ENCODE peak calls at places on chromosome 17, in seven cellular contexts. Z is Peyer's patch, B is Karpas-422, A is H1, N is prostate gland, Q is thoracic aorta, W is GM06990. M is an unnamed sample.

GRCh38 chr17:68777243-68777855 is 176.2 kb upstream of the FAM20A start:
- DNase-seq in Z (peak; percentile 77), B (peak; percentile 72), A (no peak), N (peak; percentile 32), Q (no peak), W (peak; percentile 6), M (peak; percentile 49)

GRCh38 chr17:79305831-79306687 is 231.4 kb downstream of the ENGASE start:
- DNase-seq in Z (no peak), B (no peak), A (no peak), N (peak; percentile 6), Q (peak; percentile 14), W (no peak), M (no peak)

GRCh38 chr17:17081304-17081940 is 39.2 kb downstream of the MPRIP start:
- DNase-seq in Z (peak; percentile 38), B (no peak), A (no peak), N (no peak), Q (no peak), W (no peak), M (no peak)

GRCh38 chr17:10798332-10798749 is 5.6 kb downstream of the TMEM238L start:
- DNase-seq in Z (peak; percentile 67), B (no peak), A (no peak), N (peak; percentile 55), Q (no peak), W (no peak), M (no peak)

GRCh38 chr17:79843475-79843916 is 4.3 kb upstream of the CBX4 start:
- DNase-seq in Z (no peak), B (no peak), A (no peak), N (no peak), Q (no peak), W (no peak), M (no peak)

GRCh38 chr17:43880420-43880991 is 26.8 kb downstream of the MPP2 start:
- DNase-seq in Z (peak; percentile 73), B (peak; percentile 82), A (no peak), N (no peak), Q (no peak), W (no peak), M (peak; percentile 93)

GRCh38 chr17:61770043-61770442 is 93.3 kb downstream of the BRIP1 start:
- DNase-seq in Z (no peak), B (no peak), A (no peak), N (no peak), Q (no peak), W (no peak), M (no peak)

GRCh38 chr17:58335779-58336455 is 7.3 kb upstream of the TSPOAP1 start:
- DNase-seq in Z (peak; percentile 92), B (peak; percentile 90), A (no peak), N (no peak), Q (no peak), W (peak; percentile 74), M (no peak)

GRCh38 chr17:8672326-8672725 is 41.8 kb upstream of the MYH10 start:
- DNase-seq in Z (no peak), B (no peak), A (no peak), N (no peak), Q (no peak), W (no peak), M (no peak)

GRCh38 chr17:6989779-6990178 is 6.1 kb upstream of the ALOX12 start:
- DNase-seq in Z (no peak), B (no peak), A (no peak), N (no peak), Q (no peak), W (no peak), M (no peak)

GRCh38 chr17:69959291-69959690 is 115.7 kb upstream of the KCNJ16 start:
- DNase-seq in Z (no peak), B (no peak), A (no peak), N (no peak), Q (no peak), W (no peak), M (no peak)

GRCh38 chr17:82281076-82281475 is 7.6 kb upstream of the CSNK1D start:
- DNase-seq in Z (no peak), B (no peak), A (no peak), N (no peak), Q (no peak), W (no peak), M (peak; percentile 58)

GRCh38 chr17:56502120-56502519 is 91.4 kb upstream of the NOG start:
- DNase-seq in Z (no peak), B (no peak), A (no peak), N (no peak), Q (no peak), W (no peak), M (no peak)

GRCh38 chr17:73489991-73490390 is 154.3 kb downstream of the SDK2 start:
- DNase-seq in Z (no peak), B (no peak), A (no peak), N (no peak), Q (no peak), W (no peak), M (no peak)

GRCh38 chr17:30334421-30334820 is 564 bp upstream of the TMIGD1 start:
- DNase-seq in Z (no peak), B (no peak), A (no peak), N (no peak), Q (no peak), W (no peak), M (no peak)

GRCh38 chr17:7045492-7046126 is 1.7 kb upstream of the SLC16A11 start:
- DNase-seq in Z (peak; percentile 76), B (peak; percentile 82), A (no peak), N (peak; percentile 55), Q (no peak), W (no peak), M (peak; percentile 60)

GRCh38 chr17:64270885-64271284 is 7.8 kb upstream of the TEX2 start:
- DNase-seq in Z (no peak), B (no peak), A (no peak), N (no peak), Q (no peak), W (no peak), M (no peak)

GRCh38 chr17:72467841-72468653 is 347.2 kb downstream of the SOX9 start:
- DNase-seq in Z (peak; percentile 86), B (peak; percentile 51), A (no peak), N (peak; percentile 96), Q (no peak), W (no peak), M (no peak)

GRCh38 chr17:73976676-73977521 is 226.6 kb upstream of the RPL38 start:
- DNase-seq in Z (no peak), B (no peak), A (no peak), N (no peak), Q (no peak), W (no peak), M (peak; percentile 5)

GRCh38 chr17:67285360-67285759 is 40.4 kb upstream of the HELZ start:
- DNase-seq in Z (no peak), B (no peak), A (no peak), N (no peak), Q (no peak), W (no peak), M (no peak)

GRCh38 chr17:68512967-68513474 is 791 bp downstream of the PRKAR1A start:
- DNase-seq in Z (peak; percentile 60), B (peak; percentile 53), A (no peak), N (no peak), Q (no peak), W (no peak), M (peak; percentile 55)

GRCh38 chr17:51372345-51373004 is 112.1 kb downstream of the UTP18 start:
- DNase-seq in Z (peak; percentile 55), B (peak; percentile 96), A (no peak), N (no peak), Q (no peak), W (peak; percentile 77), M (peak; percentile 53)
- H3K4me3 ChIP-seq in Z (no peak overlapping the region), B (peak overlapping the region; percentile 63), A (no peak overlapping the region), N (no peak overlapping the region), Q (no peak overlapping the region), W (peak overlapping the region; percentile 57), M (no peak overlapping the region)

GRCh38 chr17:49494399-49494798 is 694 bp upstream of the NGFR start:
- DNase-seq in Z (no peak), B (no peak), A (no peak), N (no peak), Q (no peak), W (no peak), M (no peak)
- H3K27me3 ChIP-seq in Z (peaks cover 27% of the 10 kb centered on the region), B (no peaks in the 10 kb centered on the region), A (peaks cover 47% of the 10 kb centered on the region), N (no peaks in the 10 kb centered on the region), Q (no peaks in the 10 kb centered on the region), W (peaks cover 3% of the 10 kb centered on the region), M (peaks cover 46% of the 10 kb centered on the region)

DNA sequence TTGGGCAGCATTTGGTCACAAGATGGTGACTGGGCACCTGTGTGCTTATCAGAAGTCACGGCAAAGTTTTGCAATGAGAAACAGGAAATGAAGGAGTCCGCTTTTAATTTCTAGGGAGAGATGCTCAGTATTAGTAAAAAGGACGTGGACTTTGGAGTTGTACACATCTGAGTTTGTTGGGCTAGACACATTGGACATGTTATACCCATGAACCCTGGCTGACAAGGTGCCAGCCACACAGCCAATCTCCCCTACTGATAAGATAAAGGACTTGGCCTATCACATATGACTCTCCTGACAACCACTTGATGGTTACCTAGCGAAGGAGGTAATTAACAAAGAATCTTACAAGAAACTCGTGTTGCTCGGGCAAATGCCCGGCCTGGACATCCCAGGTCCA is 47.3 kb upstream of the LYRM9 start:
- DNase-seq in Z (peak; percentile 51), B (no peak), A (no peak), N (no peak), Q (no peak), W (no peak), M (no peak)
- H3K4me3 ChIP-seq in Z (no peak overlapping the region), B (no peak overlapping the region), A (no peak overlapping the region), N (no peak overlapping the region), Q (no peak overlapping the region), W (no peak overlapping the region), M (no peak overlapping the region)

GRCh38 chr17:33904438-33904837 is 350.6 kb upstream of the CCL2 start:
- DNase-seq in Z (no peak), B (no peak), A (no peak), N (no peak), Q (no peak), W (no peak), M (no peak)

GRCh38 chr17:33914120-33914519 is 341.0 kb upstream of the CCL2 start:
- DNase-seq in Z (no peak), B (no peak), A (no peak), N (no peak), Q (no peak), W (no peak), M (no peak)

GRCh38 chr17:33905338-33905800 is 349.7 kb upstream of the CCL2 start:
- DNase-seq in Z (no peak), B (no peak), A (no peak), N (no peak), Q (no peak), W (no peak), M (no peak)

GRCh38 chr17:33908363-33909064 is 346.6 kb upstream of the CCL2 start:
- DNase-seq in Z (no peak), B (no peak), A (no peak), N (no peak), Q (no peak), W (no peak), M (no peak)

DNA sequence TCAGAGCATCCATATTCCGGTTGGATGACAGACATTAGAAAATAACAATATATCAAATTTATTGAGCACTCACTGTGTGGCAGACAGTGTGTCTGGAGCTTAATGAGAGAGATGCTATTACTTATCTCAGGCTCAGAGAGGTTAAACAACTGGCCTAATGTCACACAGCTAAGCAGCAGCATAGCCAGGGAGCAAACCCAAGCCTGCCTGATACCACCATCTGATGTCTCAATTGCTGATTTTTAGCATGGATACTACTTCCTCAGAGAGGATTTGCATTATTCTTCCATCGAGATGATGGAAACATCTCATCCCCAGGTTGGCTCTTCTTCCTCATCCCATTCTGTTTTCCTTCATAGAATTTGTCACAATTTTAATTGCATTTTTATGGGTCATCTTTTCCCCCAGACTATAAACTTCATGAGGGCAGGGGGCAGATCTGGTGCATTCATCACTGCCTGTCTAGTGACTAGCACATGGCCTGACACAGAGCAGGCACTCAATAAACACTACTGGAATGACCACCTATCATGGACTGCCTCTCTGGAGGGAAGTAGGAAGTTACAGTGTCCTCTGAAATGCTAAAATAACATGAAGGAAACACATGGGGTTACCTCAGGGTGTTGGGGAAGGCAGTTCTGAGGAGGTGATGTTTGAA is 344.8 kb upstream of the CCL2 start:
- DNase-seq in Z (no peak), B (no peak), A (no peak), N (no peak), Q (no peak), W (no peak), M (no peak)
- H3K27me3 ChIP-seq in Z (no peaks in the 10 kb centered on the region), B (no peaks in the 10 kb centered on the region), A (no peaks in the 10 kb centered on the region), N (no peaks in the 10 kb centered on the region), Q (no peaks in the 10 kb centered on the region), W (peaks cover 1% of the 10 kb centered on the region), M (no peaks in the 10 kb centered on the region)